ENCODE peak calls at places on chromosomes 7 and 10, in four cellular contexts. L, W, A and P are unnamed samples.

GRCh38 chr10:72682626-72683025 is 9.3 kb upstream of the MCU start:
- DNase-seq in L (no peak), W (no peak), A (no peak), P (no peak)

GRCh38 chr7:136480875-136481274 is 387.6 kb upstream of the CHRM2 start:
- DNase-seq in L (no peak), W (no peak), A (no peak), P (no peak)

GRCh38 chr7:97118306-97118917 is 914 bp downstream of the SDHAF3 start:
- DNase-seq in L (no peak), W (peak), A (no peak), P (no peak)

GRCh38 chr7:127041689-127042452 is 210.9 kb downstream of the GRM8 start:
- DNase-seq in L (no peak), W (no peak), A (no peak), P (no peak)

GRCh38 chr7:105163718-105164117 is 149.7 kb downstream of the KMT2E start:
- DNase-seq in L (no peak), W (no peak), A (no peak), P (no peak)

GRCh38 chr10:3805227-3805790 is 20.3 kb upstream of the KLF6 start:
- DNase-seq in L (no peak), W (peak), A (peak), P (peak)

GRCh38 chr7:158029431-158029938 is 558.1 kb downstream of the PTPRN2 start:
- DNase-seq in L (peak), W (no peak), A (no peak), P (no peak)

GRCh38 chr10:102545997-102546396 is 42.2 kb downstream of the SUFU start:
- DNase-seq in L (no peak), W (peak), A (no peak), P (no peak)

GRCh38 chr7:36490335-36490940 is 100.8 kb downstream of the ANLN start:
- DNase-seq in L (no peak), W (no peak), A (no peak), P (no peak)

GRCh38 chr10:36254191-36254590 is 612.1 kb upstream of the FZD8 start:
- DNase-seq in L (no peak), W (no peak), A (no peak), P (no peak)

GRCh38 chr7:154231732-154232131 is 179.5 kb downstream of the DPP6 start:
- DNase-seq in L (no peak), W (no peak), A (no peak), P (no peak)

GRCh38 chr10:132563485-132564248 is 26.1 kb downstream of the INPP5A start:
- DNase-seq in L (no peak), W (no peak), A (no peak), P (no peak)

GRCh38 chr7:11843113-11843765 is 11.2 kb upstream of the THSD7A start:
- DNase-seq in L (no peak), W (no peak), A (no peak), P (no peak)

GRCh38 chr10:103649654-103650423 is 156.3 kb downstream of the NEURL1 start:
- DNase-seq in L (no peak), W (no peak), A (no peak), P (no peak)

GRCh38 chr7:2880882-2881281 is 36.8 kb upstream of the GNA12 start:
- DNase-seq in L (no peak), W (no peak), A (no peak), P (no peak)

GRCh38 chr10:85888004-85888403 is 478.6 kb downstream of the GRID1 start:
- DNase-seq in L (no peak), W (no peak), A (no peak), P (no peak)